ENCODE peak calls at places on chromosomes 16 and 17, in ten cellular contexts. X is stimulated activated CD4-positive, alpha-beta T cell treated with anti-CD3 and anti-CD28 coated beads, TNF-alpha, amount 100 ng/mL, for 48 hours; U is COLO829; Q is hippocampal formation; V is T1000; K is NCI-H345; N is GM04503; T is iris pigment epithelial cell; W is T-helper 9 cell; J is neural crest cell. P is an unnamed sample.

GRCh38 chr16:14289692-14290340 is 218.7 kb downstream of the MRTFB start:
- DNase-seq in T (no peak), K (peak), J (no peak), Q (no peak), N (no peak), W (peak), X (no peak), V (peak), U (peak), P (peak)

GRCh38 chr16:14613991-14614390 is 16.1 kb downstream of the PARN start:
- DNase-seq in J (no peak), K (no peak), V (no peak), U (no peak), W (no peak), Q (no peak), N (no peak), T (no peak), X (no peak), P (no peak)

GRCh38 chr16:67860589-67861398 is 12.1 kb upstream of the EDC4 start:
- DNase-seq in K (no peak), V (no peak), J (no peak), Q (no peak), U (peak), N (no peak), X (no peak), W (no peak), T (peak), P (no peak)

GRCh38 chr17:48915459-48916282 is 7.5 kb downstream of the UBE2Z start:
- DNase-seq in N (peak), K (no peak), U (no peak), X (peak), Q (no peak), W (peak), V (peak), J (no peak), T (peak), P (no peak)

GRCh38 chr17:75894049-75894742 is 2.6 kb downstream of the TRIM65 start:
- DNase-seq in Q (no peak), J (no peak), T (no peak), W (no peak), X (no peak), U (no peak), V (no peak), N (no peak), K (no peak), P (no peak)

GRCh38 chr17:50328360-50328759 is 17.6 kb upstream of the XYLT2 start:
- DNase-seq in U (no peak), X (no peak), N (no peak), T (no peak), K (peak), Q (no peak), J (no peak), V (no peak), W (no peak), P (no peak)

GRCh38 chr17:32927724-32928526 is at the start of gene TMEM98:
- DNase-seq in W (no peak), N (no peak), J (peak), Q (peak), K (peak), V (no peak), U (no peak), T (peak), X (no peak), P (no peak)

GRCh38 chr16:69703638-69704037 is 22.7 kb downstream of the NQO1 start:
- DNase-seq in K (no peak), U (no peak), W (no peak), V (no peak), N (peak), J (no peak), Q (no peak), X (no peak), T (peak), P (no peak)

GRCh38 chr17:55303701-55304145 is 39.0 kb downstream of the HLF start:
- DNase-seq in T (peak), X (no peak), N (no peak), Q (no peak), V (no peak), U (no peak), W (no peak), K (no peak), J (no peak), P (no peak)

GRCh38 chr16:54576776-54577175 is 290.2 kb upstream of the IRX3 start:
- DNase-seq in K (no peak), J (no peak), T (no peak), Q (no peak), U (no peak), N (no peak), X (no peak), V (no peak), W (no peak), P (no peak)

GRCh38 chr17:12365805-12366204 is 299.9 kb upstream of the MYOCD start:
- DNase-seq in K (no peak), N (no peak), X (no peak), V (no peak), W (no peak), T (no peak), J (no peak), U (no peak), Q (no peak), P (no peak)

GRCh38 chr16:15450624-15451023 is 16.2 kb downstream of the BMERB1 start:
- DNase-seq in V (no peak), J (no peak), X (no peak), K (no peak), N (no peak), Q (no peak), T (no peak), U (no peak), W (no peak), P (no peak)

GRCh38 chr16:68235105-68235881 is 634 bp downstream of the ESRP2 start:
- DNase-seq in X (no peak), U (no peak), K (peak), W (peak), N (no peak), T (no peak), V (no peak), J (no peak), Q (no peak), P (no peak)

GRCh38 chr16:46728804-46729203 is 19.3 kb downstream of the MYLK3 start:
- DNase-seq in W (no peak), K (no peak), Q (no peak), X (no peak), J (no peak), U (no peak), T (no peak), N (no peak), V (no peak), P (no peak)

GRCh38 chr16:30409125-30410060 is 2.0 kb downstream of the ZNF771 start:
- DNase-seq in W (peak), V (peak), X (peak), Q (peak), K (peak), U (peak), T (peak), N (no peak), J (peak), P (peak)

P was measured in CMK.